ENCODE peak calls at places on chromosome 14, in five cellular contexts. G is H1, O is T-helper 17 cell, I is B cell, L is bronchial epithelial cell. T is an unnamed sample.
A peak's percentile ranks its signal among the peaks of the same experiment; 100 is the strongest.

GRCh38 chr14:100588671-100589070 is 1.5 kb upstream of the BEGAIN start:
- DNase-seq in G (no peak), O (no peak), I (no peak), L (no peak), T (no peak)

GRCh38 chr14:100676089-100676685 is 50.5 kb upstream of the DLK1 start:
- DNase-seq in G (no peak), O (no peak), I (no peak), L (no peak), T (no peak)

GRCh38 chr14:101819251-101819990 is 57.9 kb downstream of the PPP2R5C start:
- DNase-seq in G (no peak), O (peak; percentile 72), I (no peak), L (no peak), T (peak; percentile 76)

GRCh38 chr14:30691751-30692398 is 69.8 kb downstream of the SCFD1 start:
- DNase-seq in G (no peak), O (no peak), I (no peak), L (no peak), T (no peak)

GRCh38 chr14:50726372-50727107 is 58.4 kb upstream of the SAV1 start:
- DNase-seq in G (no peak), O (no peak), I (no peak), L (peak; percentile 80), T (no peak)

GRCh38 chr14:95776798-95777615 is 63.1 kb upstream of the TCL1A start:
- DNase-seq in G (no peak), O (no peak), I (no peak), L (no peak), T (no peak)

GRCh38 chr14:64510825-64511679 is 6.5 kb downstream of the ZBTB1 start:
- DNase-seq in G (peak; percentile 75), O (peak; percentile 58), I (peak; percentile 79), L (peak; percentile 72), T (peak; percentile 57)

GRCh38 chr14:81330619-81331122 is 69.5 kb downstream of the STON2 start:
- DNase-seq in G (no peak), O (no peak), I (no peak), L (peak; percentile 100), T (no peak)

GRCh38 chr14:65910108-65910507 is 497.6 kb downstream of the FUT8 start:
- DNase-seq in G (no peak), O (no peak), I (no peak), L (peak; percentile 59), T (no peak)

GRCh38 chr14:57982161-57982560 is 116.3 kb upstream of the SLC35F4 start:
- DNase-seq in G (no peak), O (no peak), I (no peak), L (no peak), T (no peak)

GRCh38 chr14:105465209-105466031 is 9.2 kb upstream of the CRIP2 start:
- DNase-seq in G (no peak), O (no peak), I (no peak), L (no peak), T (no peak)

GRCh38 chr14:103031956-103032355 is 25.4 kb downstream of the CDC42BPB start:
- DNase-seq in G (no peak), O (no peak), I (no peak), L (no peak), T (no peak)

GRCh38 chr14:95255487-95255886 is 64.2 kb downstream of the CLMN start:
- DNase-seq in G (peak; percentile 76), O (no peak), I (no peak), L (peak; percentile 83), T (no peak)

T was measured in CD4-positive, alpha-beta T cell.